ENCODE peak calls at places on chromosomes 3 and 15, in seven cellular contexts. R, K, V, I, Y, X and P are unnamed samples.

GRCh38 chr3:133868758-133869429 is 26.8 kb downstream of the RAB6B start:
- DNase-seq in R (peak), K (no peak), V (no peak), I (no peak), Y (no peak), X (no peak), P (no peak)

GRCh38 chr15:91228391-91228790 is 128.3 kb downstream of the SV2B start:
- DNase-seq in R (no peak), K (no peak), V (no peak), I (no peak), Y (no peak), X (no peak), P (no peak)

GRCh38 chr15:55530861-55531313 is 22.9 kb upstream of the DNAAF4 start:
- DNase-seq in R (no peak), K (peak), V (no peak), I (no peak), Y (no peak), X (no peak), P (peak)

GRCh38 chr3:45665101-45665572 is 24.1 kb upstream of the SACM1L start:
- DNase-seq in R (no peak), K (peak), V (no peak), I (peak), Y (no peak), X (no peak), P (peak)

GRCh38 chr3:54931182-54931581 is 3.3 kb upstream of the LRTM1 start:
- DNase-seq in R (no peak), K (no peak), V (no peak), I (no peak), Y (no peak), X (no peak), P (no peak)

GRCh38 chr3:177827517-177828249 is 630.4 kb upstream of the TBL1XR1 start:
- DNase-seq in R (no peak), K (peak), V (no peak), I (no peak), Y (peak), X (no peak), P (peak)

GRCh38 chr15:89550427-89550826 is 24.8 kb upstream of the TICRR start:
- DNase-seq in R (no peak), K (no peak), V (no peak), I (no peak), Y (no peak), X (no peak), P (no peak)

GRCh38 chr15:51227967-51228783 is 110.2 kb downstream of the CYP19A1 start:
- DNase-seq in R (no peak), K (peak), V (no peak), I (no peak), Y (peak), X (no peak), P (peak)

GRCh38 chr15:72813345-72814004 is 29.9 kb upstream of the ADPGK start:
- DNase-seq in R (no peak), K (no peak), V (no peak), I (no peak), Y (no peak), X (no peak), P (no peak)

GRCh38 chr3:16616083-16616482 is 10.9 kb upstream of the DAZL start:
- DNase-seq in R (no peak), K (no peak), V (no peak), I (no peak), Y (no peak), X (no peak), P (no peak)

GRCh38 chr3:147410518-147411234 is 1.5 kb downstream of the ZIC1 start:
- DNase-seq in R (no peak), K (no peak), V (no peak), I (no peak), Y (no peak), X (no peak), P (no peak)

GRCh38 chr3:157360044-157360443 is 76.6 kb upstream of the PTX3 start:
- DNase-seq in R (no peak), K (peak), V (no peak), I (no peak), Y (peak), X (no peak), P (peak)

GRCh38 chr3:15498461-15499214 is 22.9 kb downstream of the COLQ start:
- DNase-seq in R (no peak), K (no peak), V (no peak), I (no peak), Y (peak), X (no peak), P (no peak)

GRCh38 chr3:10341901-10342398 is 21.0 kb upstream of the SEC13 start:
- DNase-seq in R (peak), K (no peak), V (no peak), I (no peak), Y (no peak), X (no peak), P (no peak)

GRCh38 chr15:63523306-63523990 is 19.1 kb downstream of the USP3 start:
- DNase-seq in R (no peak), K (no peak), V (no peak), I (no peak), Y (peak), X (no peak), P (peak)

GRCh38 chr15:75720787-75721461 is 8.3 kb upstream of the CSPG4 start:
- DNase-seq in R (no peak), K (peak), V (peak), I (no peak), Y (no peak), X (peak), P (peak)

GRCh38 chr15:43723151-43723550 is 23.1 kb upstream of the PDIA3 start:
- DNase-seq in R (no peak), K (no peak), V (no peak), I (no peak), Y (no peak), X (no peak), P (no peak)

GRCh38 chr3:180335056-180335455 is 266.9 kb upstream of the TTC14 start:
- DNase-seq in R (no peak), K (no peak), V (no peak), I (no peak), Y (no peak), X (no peak), P (no peak)

GRCh38 chr3:13114811-13115615 is 41.8 kb upstream of the IQSEC1 start:
- DNase-seq in R (no peak), K (no peak), V (no peak), I (no peak), Y (no peak), X (no peak), P (no peak)

GRCh38 chr15:44810237-44810636 is 73.9 kb downstream of the TRIM69 start:
- DNase-seq in R (no peak), K (no peak), V (no peak), I (no peak), Y (no peak), X (no peak), P (no peak)